ENCODE peak calls at places on chromosome 9, in nine cellular contexts. K is left ventricle myocardium inferior; U is colonic mucosa; O is astrocyte; T is neuronal stem cell; Q is uterus; E is IMR-90; M is body of pancreas; C is effector memory CD4-positive, alpha-beta T cell. X is an unnamed sample. For H3K4me1, the result is how much of the 10 kb centered on the place peaks cover.

GRCh38 chr9:72362680-72363139 is 2.3 kb downstream of the ZFAND5 start:
- DNase-seq in U (peak), Q (peak), K (peak), O (peak), T (no peak), C (no peak), M (peak), E (peak), X (peak)

GRCh38 chr9:93679536-93680444 is 103.4 kb downstream of the PHF2 start:
- DNase-seq in U (peak), K (peak), O (no peak), C (no peak), T (no peak), Q (peak), E (no peak), M (no peak), X (peak)

GRCh38 chr9:112044183-112044582 is 130.9 kb downstream of the SUSD1 start:
- DNase-seq in O (no peak), K (no peak), U (no peak), E (peak), T (no peak), M (no peak), C (no peak), Q (no peak), X (no peak)

GRCh38 chr9:32265037-32265436 is 119.4 kb upstream of the ACO1 start:
- DNase-seq in E (no peak), C (no peak), O (no peak), M (no peak), Q (no peak), K (no peak), U (no peak), T (peak), X (no peak)

GRCh38 chr9:89961616-89962341 is 357.0 kb downstream of the GADD45G start:
- DNase-seq in E (peak), C (no peak), M (no peak), O (peak), U (no peak), Q (no peak), T (no peak), K (no peak), X (no peak)

GRCh38 chr9:68951879-68952659 is 61.8 kb downstream of the PRKACG start:
- DNase-seq in U (no peak), M (no peak), Q (no peak), K (no peak), O (no peak), T (no peak), C (no peak), E (no peak), X (no peak)

GRCh38 chr9:83154087-83154736 is 91.3 kb upstream of the RASEF start:
- DNase-seq in T (no peak), C (no peak), U (no peak), E (peak), O (peak), M (peak), Q (no peak), K (no peak), X (peak)

GRCh38 chr9:33165263-33166151 is 1.6 kb downstream of the B4GALT1 start:
- DNase-seq in O (peak), K (no peak), E (peak), M (peak), C (no peak), T (no peak), U (peak), Q (peak), X (peak)

GRCh38 chr9:32294051-32294600 is 90.3 kb upstream of the ACO1 start:
- DNase-seq in E (no peak), U (no peak), M (no peak), C (no peak), Q (no peak), K (no peak), O (no peak), T (no peak), X (no peak)

GRCh38 chr9:131666779-131667178 is 73.1 kb downstream of the RAPGEF1 start:
- DNase-seq in O (no peak), U (no peak), K (no peak), Q (no peak), C (no peak), E (no peak), M (no peak), T (no peak), X (no peak)

GRCh38 chr9:121207371-121207940 is 5.8 kb upstream of the RAB14 start:
- DNase-seq in U (no peak), C (no peak), T (no peak), O (no peak), K (no peak), Q (no peak), E (no peak), M (no peak), X (no peak)

GRCh38 chr9:89874351-89875321 is 269.8 kb downstream of the GADD45G start:
- DNase-seq in E (no peak), K (peak), Q (peak), O (no peak), T (no peak), U (no peak), C (no peak), M (no peak), X (no peak)

DNA sequence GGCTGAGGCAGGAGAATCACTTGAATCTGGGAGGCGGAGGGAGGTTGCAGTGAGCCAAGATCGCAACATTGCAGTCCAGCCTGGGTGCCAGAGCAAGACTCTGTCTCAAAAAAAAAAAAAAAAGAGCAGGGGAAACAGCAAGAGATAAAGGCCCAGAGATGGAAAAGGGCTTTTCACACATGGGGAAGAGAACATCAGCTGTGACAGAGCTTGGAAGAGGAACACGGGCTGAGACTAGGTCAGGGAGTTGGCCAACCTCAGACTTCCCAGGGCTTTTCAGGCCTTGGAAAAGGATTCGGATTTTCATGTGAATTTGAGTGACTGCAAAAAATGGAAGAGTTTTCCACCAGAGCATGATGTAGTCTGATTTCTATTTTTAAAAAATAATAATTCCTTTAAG is 232.0 kb upstream of the NFIL3 start:
- DNase-seq in U (no peak), K (no peak), C (no peak), Q (no peak), E (no peak), T (no peak), M (no peak), O (no peak), X (no peak)
- H3K4me3 ChIP-seq in U (no peak), K (no peak), C (no peak), Q (no peak), E (no peak), T (no peak), M (no peak), O (no peak), X (no peak)

DNA sequence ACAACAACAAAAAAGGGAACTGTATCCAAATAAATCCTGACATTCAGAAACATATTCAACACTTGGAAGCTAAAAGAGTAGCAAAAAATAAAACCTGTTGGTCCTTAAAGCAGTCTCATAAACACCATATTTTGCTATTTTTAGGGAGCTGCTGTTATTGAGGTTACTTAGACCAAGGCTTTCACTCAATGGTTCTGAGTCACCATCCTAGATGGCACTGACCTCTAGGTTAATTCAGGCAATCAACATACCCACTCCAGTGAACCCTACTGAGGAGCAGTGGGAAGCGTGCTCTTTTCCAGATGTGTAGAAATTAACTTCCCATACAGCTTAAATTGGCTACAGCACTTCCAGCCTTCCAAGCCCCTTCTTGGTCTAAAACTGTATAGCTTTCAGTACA is 5.2 kb downstream of the GNAQ start:
- DNase-seq in M (no peak), E (no peak), C (no peak), K (no peak), T (no peak), U (no peak), O (no peak), Q (no peak), X (no peak)
- H3K4me1 ChIP-seq in M (under half), E (under half), C (under half), K (half or more), T (under half), U (under half), O (under half), Q (under half), X (under half)

GRCh38 chr9:96852676-96853075 is 1.6 kb downstream of the ZNF782 start:
- DNase-seq in Q (no peak), O (peak), M (no peak), U (no peak), T (no peak), E (peak), C (no peak), K (no peak), X (no peak)
- H3K4me3 ChIP-seq in Q (peak), O (peak), M (no peak), U (no peak), T (no peak), E (no peak), C (no peak), K (peak), X (no peak)

GRCh38 chr9:134057751-134058701 is 9.8 kb downstream of the BRD3 start:
- DNase-seq in U (no peak), C (no peak), M (peak), O (no peak), E (no peak), K (peak), T (no peak), Q (peak), X (no peak)
- H3K4me1 ChIP-seq in U (under half), C (under half), M (half or more), O (under half), E (under half), K (half or more), T (under half), Q (under half), X (half or more)

GRCh38 chr9:81664638-81665513 is 24.5 kb downstream of the TLE1 start:
- DNase-seq in M (no peak), K (no peak), E (no peak), O (no peak), T (no peak), U (no peak), C (no peak), Q (no peak), X (no peak)
- H3K4me3 ChIP-seq in M (no peak), K (peak), E (no peak), O (no peak), T (no peak), U (no peak), C (no peak), Q (no peak), X (no peak)

X was measured in lung.